ENCODE peak calls at places on chromosome 22, in eight cellular contexts. One of them, this sample, is unnamed.

GRCh38 chr22:29144786-29145160 is 60.9 kb upstream of the EMID1 start:
- DNase-seq in breast epithelium: no peak
- DNase-seq in lower lobe of right lung: no peak
- DNase-seq in astrocyte of the spinal cord: no peak
- DNase-seq in Peyer's patch: peak; percentile 35
- DNase-seq in nephron progenitor cell: peak; percentile 61
- DNase-seq in neural crest cell: no peak
- DNase-seq in chondrocyte: no peak
- DNase-seq in this sample: peak; percentile 43

GRCh38 chr22:38881464-38881871 is 9.5 kb upstream of the CBX6 start:
- DNase-seq in neural crest cell: no peak
- DNase-seq in astrocyte of the spinal cord: peak; percentile 34
- DNase-seq in lower lobe of right lung: no peak
- DNase-seq in breast epithelium: peak; percentile 75
- DNase-seq in chondrocyte: no peak
- DNase-seq in Peyer's patch: no peak
- DNase-seq in nephron progenitor cell: no peak
- DNase-seq in this sample: peak; percentile 90

GRCh38 chr22:25972397-25972796 is 196.9 kb upstream of the SEZ6L start:
- DNase-seq in nephron progenitor cell: no peak
- DNase-seq in Peyer's patch: no peak
- DNase-seq in astrocyte of the spinal cord: no peak
- DNase-seq in lower lobe of right lung: no peak
- DNase-seq in neural crest cell: no peak
- DNase-seq in chondrocyte: no peak
- DNase-seq in breast epithelium: no peak
- DNase-seq in this sample: no peak

GRCh38 chr22:42299586-42300285 is 29.3 kb upstream of the TCF20 start:
- DNase-seq in lower lobe of right lung: no peak
- DNase-seq in nephron progenitor cell: peak; percentile 56
- DNase-seq in chondrocyte: no peak
- DNase-seq in Peyer's patch: peak; percentile 85
- DNase-seq in neural crest cell: peak; percentile 40
- DNase-seq in astrocyte of the spinal cord: no peak
- DNase-seq in breast epithelium: no peak
- DNase-seq in this sample: no peak

GRCh38 chr22:49020314-49020713 is 807.4 kb downstream of the BRD1 start:
- DNase-seq in neural crest cell: no peak
- DNase-seq in Peyer's patch: no peak
- DNase-seq in nephron progenitor cell: no peak
- DNase-seq in astrocyte of the spinal cord: no peak
- DNase-seq in chondrocyte: peak; percentile 21
- DNase-seq in lower lobe of right lung: peak; percentile 14
- DNase-seq in breast epithelium: no peak
- DNase-seq in this sample: peak; percentile 8

GRCh38 chr22:20532256-20532993 is 25.0 kb downstream of the MED15 start:
- DNase-seq in Peyer's patch: no peak
- DNase-seq in chondrocyte: peak; percentile 54
- DNase-seq in astrocyte of the spinal cord: no peak
- DNase-seq in lower lobe of right lung: peak; percentile 17
- DNase-seq in neural crest cell: no peak
- DNase-seq in breast epithelium: no peak
- DNase-seq in nephron progenitor cell: no peak
- DNase-seq in this sample: no peak

GRCh38 chr22:20788627-20789344 is 14.9 kb downstream of the SERPIND1 start:
- DNase-seq in nephron progenitor cell: no peak
- DNase-seq in neural crest cell: no peak
- DNase-seq in astrocyte of the spinal cord: no peak
- DNase-seq in lower lobe of right lung: no peak
- DNase-seq in chondrocyte: no peak
- DNase-seq in breast epithelium: no peak
- DNase-seq in Peyer's patch: no peak
- DNase-seq in this sample: no peak

GRCh38 chr22:18110194-18110943 is at the start of gene TUBA8:
- DNase-seq in neural crest cell: peak; percentile 37
- DNase-seq in Peyer's patch: peak; percentile 59
- DNase-seq in astrocyte of the spinal cord: peak; percentile 20
- DNase-seq in breast epithelium: peak; percentile 40
- DNase-seq in chondrocyte: no peak
- DNase-seq in nephron progenitor cell: peak; percentile 69
- DNase-seq in lower lobe of right lung: no peak
- DNase-seq in this sample: no peak

GRCh38 chr22:17931400-17931825 is 92.9 kb downstream of the MICAL3 start:
- DNase-seq in chondrocyte: no peak
- DNase-seq in Peyer's patch: peak; percentile 57
- DNase-seq in lower lobe of right lung: no peak
- DNase-seq in breast epithelium: no peak
- DNase-seq in neural crest cell: no peak
- DNase-seq in nephron progenitor cell: no peak
- DNase-seq in astrocyte of the spinal cord: no peak
- DNase-seq in this sample: no peak

GRCh38 chr22:27748355-27749168 is 53.0 kb downstream of the MN1 start:
- DNase-seq in breast epithelium: no peak
- DNase-seq in nephron progenitor cell: no peak
- DNase-seq in Peyer's patch: no peak
- DNase-seq in chondrocyte: no peak
- DNase-seq in lower lobe of right lung: no peak
- DNase-seq in astrocyte of the spinal cord: peak; percentile 58
- DNase-seq in neural crest cell: no peak
- DNase-seq in this sample: peak; percentile 69

GRCh38 chr22:25749420-25750169 is 7.6 kb downstream of the MYO18B start:
- DNase-seq in lower lobe of right lung: no peak
- DNase-seq in chondrocyte: peak; percentile 55
- DNase-seq in astrocyte of the spinal cord: no peak
- DNase-seq in breast epithelium: no peak
- DNase-seq in nephron progenitor cell: no peak
- DNase-seq in neural crest cell: no peak
- DNase-seq in Peyer's patch: no peak
- DNase-seq in this sample: no peak

GRCh38 chr22:33923660-33924246 is 3.5 kb upstream of the LARGE1 start:
- DNase-seq in lower lobe of right lung: no peak
- DNase-seq in astrocyte of the spinal cord: peak; percentile 61
- DNase-seq in neural crest cell: peak; percentile 60
- DNase-seq in breast epithelium: peak; percentile 64
- DNase-seq in Peyer's patch: peak; percentile 86
- DNase-seq in nephron progenitor cell: peak; percentile 70
- DNase-seq in chondrocyte: no peak
- DNase-seq in this sample: peak; percentile 75

GRCh38 chr22:29704528-29705285 is 15.1 kb upstream of the CABP7 start:
- DNase-seq in chondrocyte: no peak
- DNase-seq in neural crest cell: peak; percentile 46
- DNase-seq in nephron progenitor cell: no peak
- DNase-seq in Peyer's patch: no peak
- DNase-seq in breast epithelium: no peak
- DNase-seq in lower lobe of right lung: no peak
- DNase-seq in astrocyte of the spinal cord: peak; percentile 50
- DNase-seq in this sample: peak; percentile 67

GRCh38 chr22:36386351-36386899 is 1.3 kb downstream of the MYH9 start:
- DNase-seq in lower lobe of right lung: peak; percentile 66
- DNase-seq in nephron progenitor cell: peak; percentile 60
- DNase-seq in Peyer's patch: peak; percentile 74
- DNase-seq in breast epithelium: no peak
- DNase-seq in neural crest cell: no peak
- DNase-seq in chondrocyte: no peak
- DNase-seq in astrocyte of the spinal cord: no peak
- DNase-seq in this sample: no peak

GRCh38 chr22:46052801-46053562 is 76.0 kb upstream of the WNT7B start:
- DNase-seq in nephron progenitor cell: no peak
- DNase-seq in astrocyte of the spinal cord: peak; percentile 38
- DNase-seq in chondrocyte: peak; percentile 79
- DNase-seq in Peyer's patch: peak; percentile 69
- DNase-seq in breast epithelium: peak; percentile 37
- DNase-seq in neural crest cell: no peak
- DNase-seq in lower lobe of right lung: peak; percentile 72
- DNase-seq in this sample: peak; percentile 78
- TF ChIP-seq CTCF in nephron progenitor cell: no peak
- TF ChIP-seq CTCF in astrocyte of the spinal cord: no peak
- TF ChIP-seq CTCF in chondrocyte: no peak
- TF ChIP-seq CTCF in Peyer's patch: no peak
- TF ChIP-seq CTCF in breast epithelium: no peak
- TF ChIP-seq CTCF in neural crest cell: no peak
- TF ChIP-seq CTCF in lower lobe of right lung: no peak
- TF ChIP-seq CTCF in this sample: no peak

GRCh38 chr22:24335529-24335928 is 64.9 kb downstream of the SPECC1L start:
- DNase-seq in nephron progenitor cell: no peak
- DNase-seq in breast epithelium: no peak
- DNase-seq in lower lobe of right lung: no peak
- DNase-seq in astrocyte of the spinal cord: no peak
- DNase-seq in Peyer's patch: no peak
- DNase-seq in chondrocyte: no peak
- DNase-seq in neural crest cell: no peak
- DNase-seq in this sample: no peak
- TF ChIP-seq CTCF in nephron progenitor cell: no peak
- TF ChIP-seq CTCF in breast epithelium: no peak
- TF ChIP-seq CTCF in lower lobe of right lung: no peak
- TF ChIP-seq CTCF in astrocyte of the spinal cord: no peak
- TF ChIP-seq CTCF in Peyer's patch: no peak
- TF ChIP-seq CTCF in chondrocyte: no peak
- TF ChIP-seq CTCF in neural crest cell: no peak
- TF ChIP-seq CTCF in this sample: no peak

DNA sequence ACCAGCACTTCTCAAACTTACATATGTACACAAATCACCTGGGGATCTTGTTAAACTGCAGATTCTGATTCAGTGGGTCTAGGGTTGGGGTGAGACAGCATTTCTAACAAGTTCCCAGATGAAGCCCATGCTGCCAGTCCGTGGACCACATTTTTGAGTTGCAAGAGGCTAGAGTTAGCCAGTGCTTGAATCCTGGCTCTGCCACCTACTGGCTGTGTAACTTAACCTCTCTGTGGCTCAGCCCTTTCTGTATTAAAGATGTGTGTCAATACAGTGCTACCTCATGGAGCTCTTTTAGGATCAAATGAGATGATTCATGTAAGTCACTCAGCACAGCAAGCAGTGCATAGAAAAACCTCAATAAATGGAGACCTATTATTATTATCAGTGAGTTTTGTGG is 90.2 kb upstream of the ISX start:
- DNase-seq in nephron progenitor cell: no peak
- DNase-seq in chondrocyte: no peak
- DNase-seq in astrocyte of the spinal cord: no peak
- DNase-seq in Peyer's patch: no peak
- DNase-seq in neural crest cell: no peak
- DNase-seq in breast epithelium: no peak
- DNase-seq in lower lobe of right lung: no peak
- DNase-seq in this sample: no peak
- TF ChIP-seq CTCF in nephron progenitor cell: no peak
- TF ChIP-seq CTCF in chondrocyte: peak; percentile 58
- TF ChIP-seq CTCF in astrocyte of the spinal cord: no peak
- TF ChIP-seq CTCF in Peyer's patch: no peak
- TF ChIP-seq CTCF in neural crest cell: peak; percentile 27
- TF ChIP-seq CTCF in breast epithelium: no peak
- TF ChIP-seq CTCF in lower lobe of right lung: no peak
- TF ChIP-seq CTCF in this sample: no peak

GRCh38 chr22:43723816-43724215 is 88.3 kb downstream of the EFCAB6 start:
- DNase-seq in chondrocyte: no peak
- DNase-seq in Peyer's patch: no peak
- DNase-seq in neural crest cell: no peak
- DNase-seq in lower lobe of right lung: no peak
- DNase-seq in nephron progenitor cell: no peak
- DNase-seq in breast epithelium: no peak
- DNase-seq in astrocyte of the spinal cord: peak; percentile 35
- DNase-seq in this sample: no peak
- TF ChIP-seq CTCF in chondrocyte: no peak
- TF ChIP-seq CTCF in Peyer's patch: no peak
- TF ChIP-seq CTCF in neural crest cell: no peak
- TF ChIP-seq CTCF in lower lobe of right lung: no peak
- TF ChIP-seq CTCF in nephron progenitor cell: no peak
- TF ChIP-seq CTCF in breast epithelium: no peak
- TF ChIP-seq CTCF in astrocyte of the spinal cord: no peak
- TF ChIP-seq CTCF in this sample: no peak

GRCh38 chr22:22380098-22381030 is 128.2 kb downstream of the ZNF280B start:
- DNase-seq in Peyer's patch: peak; percentile 89
- DNase-seq in lower lobe of right lung: no peak
- DNase-seq in breast epithelium: no peak
- DNase-seq in chondrocyte: no peak
- DNase-seq in neural crest cell: no peak
- DNase-seq in astrocyte of the spinal cord: no peak
- DNase-seq in nephron progenitor cell: peak; percentile 61
- DNase-seq in this sample: no peak
- TF ChIP-seq CTCF in Peyer's patch: peak; percentile 42
- TF ChIP-seq CTCF in lower lobe of right lung: no peak
- TF ChIP-seq CTCF in breast epithelium: no peak
- TF ChIP-seq CTCF in chondrocyte: peak; percentile 12
- TF ChIP-seq CTCF in neural crest cell: peak; percentile 31
- TF ChIP-seq CTCF in astrocyte of the spinal cord: peak; percentile 16
- TF ChIP-seq CTCF in nephron progenitor cell: peak; percentile 26
- TF ChIP-seq CTCF in this sample: no peak

GRCh38 chr22:50271519-50271970 is 1.4 kb upstream of the MAPK11 start:
- DNase-seq in neural crest cell: peak; percentile 67
- DNase-seq in astrocyte of the spinal cord: peak; percentile 64
- DNase-seq in nephron progenitor cell: peak; percentile 88
- DNase-seq in lower lobe of right lung: no peak
- DNase-seq in breast epithelium: no peak
- DNase-seq in Peyer's patch: peak; percentile 82
- DNase-seq in chondrocyte: no peak
- DNase-seq in this sample: no peak
- TF ChIP-seq CTCF in neural crest cell: no peak
- TF ChIP-seq CTCF in astrocyte of the spinal cord: peak; percentile 12
- TF ChIP-seq CTCF in nephron progenitor cell: no peak
- TF ChIP-seq CTCF in lower lobe of right lung: peak; percentile 8
- TF ChIP-seq CTCF in breast epithelium: no peak
- TF ChIP-seq CTCF in Peyer's patch: no peak
- TF ChIP-seq CTCF in chondrocyte: peak; percentile 66
- TF ChIP-seq CTCF in this sample: no peak

This sample was measured in sigmoid colon.